ENCODE peak calls at places on chromosomes 11 and 22, in ten cellular contexts. One of them, this sample, is unnamed.

GRCh38 chr11:134503104-134503503 is 91.1 kb upstream of the B3GAT1 start:
- DNase-seq in MCF 10A: no peak
- DNase-seq in transverse colon: no peak
- DNase-seq in fibroblast of the aortic adventitia: no peak
- DNase-seq in adrenal gland: no peak
- DNase-seq in neural crest cell: no peak
- DNase-seq in epithelial cell of esophagus: no peak
- DNase-seq in CD4-positive, alpha-beta T cell: no peak
- DNase-seq in astrocyte of the spinal cord: no peak
- DNase-seq in stomach: peak
- DNase-seq in this sample: peak

GRCh38 chr11:76658231-76658630 is 12.3 kb downstream of the LRRC32 start:
- DNase-seq in MCF 10A: no peak
- DNase-seq in transverse colon: peak
- DNase-seq in fibroblast of the aortic adventitia: no peak
- DNase-seq in adrenal gland: no peak
- DNase-seq in neural crest cell: no peak
- DNase-seq in epithelial cell of esophagus: no peak
- DNase-seq in CD4-positive, alpha-beta T cell: no peak
- DNase-seq in astrocyte of the spinal cord: no peak
- DNase-seq in stomach: no peak
- DNase-seq in this sample: no peak

GRCh38 chr11:6705905-6706535 is 22.9 kb upstream of the MRPL17 start:
- DNase-seq in MCF 10A: peak
- DNase-seq in transverse colon: peak
- DNase-seq in fibroblast of the aortic adventitia: peak
- DNase-seq in adrenal gland: peak
- DNase-seq in neural crest cell: peak
- DNase-seq in epithelial cell of esophagus: peak
- DNase-seq in CD4-positive, alpha-beta T cell: peak
- DNase-seq in astrocyte of the spinal cord: peak
- DNase-seq in stomach: peak
- DNase-seq in this sample: no peak

GRCh38 chr22:49241174-49241851 is 586.4 kb downstream of the BRD1 start:
- DNase-seq in MCF 10A: no peak
- DNase-seq in transverse colon: no peak
- DNase-seq in fibroblast of the aortic adventitia: no peak
- DNase-seq in adrenal gland: no peak
- DNase-seq in neural crest cell: no peak
- DNase-seq in epithelial cell of esophagus: no peak
- DNase-seq in CD4-positive, alpha-beta T cell: no peak
- DNase-seq in astrocyte of the spinal cord: no peak
- DNase-seq in stomach: no peak
- DNase-seq in this sample: no peak

GRCh38 chr11:28976801-28977145 is 868.6 kb downstream of the METTL15 start:
- DNase-seq in MCF 10A: no peak
- DNase-seq in transverse colon: no peak
- DNase-seq in fibroblast of the aortic adventitia: peak
- DNase-seq in adrenal gland: no peak
- DNase-seq in neural crest cell: no peak
- DNase-seq in epithelial cell of esophagus: no peak
- DNase-seq in CD4-positive, alpha-beta T cell: no peak
- DNase-seq in astrocyte of the spinal cord: no peak
- DNase-seq in stomach: no peak
- DNase-seq in this sample: no peak

GRCh38 chr11:118045191-118045590 is 31.7 kb upstream of the TMPRSS4 start:
- DNase-seq in MCF 10A: no peak
- DNase-seq in transverse colon: no peak
- DNase-seq in fibroblast of the aortic adventitia: no peak
- DNase-seq in adrenal gland: no peak
- DNase-seq in neural crest cell: no peak
- DNase-seq in epithelial cell of esophagus: peak
- DNase-seq in CD4-positive, alpha-beta T cell: no peak
- DNase-seq in astrocyte of the spinal cord: no peak
- DNase-seq in stomach: no peak
- DNase-seq in this sample: no peak

GRCh38 chr11:124470516-124471231 is 25.2 kb upstream of the OR8B8 start:
- DNase-seq in MCF 10A: no peak
- DNase-seq in transverse colon: no peak
- DNase-seq in fibroblast of the aortic adventitia: peak
- DNase-seq in adrenal gland: no peak
- DNase-seq in neural crest cell: no peak
- DNase-seq in epithelial cell of esophagus: no peak
- DNase-seq in CD4-positive, alpha-beta T cell: no peak
- DNase-seq in astrocyte of the spinal cord: no peak
- DNase-seq in stomach: no peak
- DNase-seq in this sample: no peak

GRCh38 chr22:50202130-50202671 is 1.4 kb downstream of the SELENOO start:
- DNase-seq in MCF 10A: no peak
- DNase-seq in transverse colon: no peak
- DNase-seq in fibroblast of the aortic adventitia: no peak
- DNase-seq in adrenal gland: no peak
- DNase-seq in neural crest cell: no peak
- DNase-seq in epithelial cell of esophagus: no peak
- DNase-seq in CD4-positive, alpha-beta T cell: no peak
- DNase-seq in astrocyte of the spinal cord: no peak
- DNase-seq in stomach: no peak
- DNase-seq in this sample: no peak

GRCh38 chr11:15704064-15704463 is 589.3 kb downstream of the INSC start:
- DNase-seq in MCF 10A: no peak
- DNase-seq in transverse colon: no peak
- DNase-seq in fibroblast of the aortic adventitia: no peak
- DNase-seq in adrenal gland: no peak
- DNase-seq in neural crest cell: no peak
- DNase-seq in epithelial cell of esophagus: no peak
- DNase-seq in CD4-positive, alpha-beta T cell: no peak
- DNase-seq in astrocyte of the spinal cord: no peak
- DNase-seq in stomach: peak
- DNase-seq in this sample: no peak

GRCh38 chr11:33160587-33160986 is 693 bp downstream of the CSTF3 start:
- DNase-seq in MCF 10A: no peak
- DNase-seq in transverse colon: no peak
- DNase-seq in fibroblast of the aortic adventitia: no peak
- DNase-seq in adrenal gland: no peak
- DNase-seq in neural crest cell: no peak
- DNase-seq in epithelial cell of esophagus: no peak
- DNase-seq in CD4-positive, alpha-beta T cell: no peak
- DNase-seq in astrocyte of the spinal cord: no peak
- DNase-seq in stomach: no peak
- DNase-seq in this sample: no peak

GRCh38 chr11:70480711-70481110 is 82.4 kb downstream of the CTTN start:
- DNase-seq in MCF 10A: no peak
- DNase-seq in transverse colon: no peak
- DNase-seq in fibroblast of the aortic adventitia: no peak
- DNase-seq in adrenal gland: no peak
- DNase-seq in neural crest cell: no peak
- DNase-seq in epithelial cell of esophagus: no peak
- DNase-seq in CD4-positive, alpha-beta T cell: no peak
- DNase-seq in astrocyte of the spinal cord: no peak
- DNase-seq in stomach: no peak
- DNase-seq in this sample: no peak

DNA sequence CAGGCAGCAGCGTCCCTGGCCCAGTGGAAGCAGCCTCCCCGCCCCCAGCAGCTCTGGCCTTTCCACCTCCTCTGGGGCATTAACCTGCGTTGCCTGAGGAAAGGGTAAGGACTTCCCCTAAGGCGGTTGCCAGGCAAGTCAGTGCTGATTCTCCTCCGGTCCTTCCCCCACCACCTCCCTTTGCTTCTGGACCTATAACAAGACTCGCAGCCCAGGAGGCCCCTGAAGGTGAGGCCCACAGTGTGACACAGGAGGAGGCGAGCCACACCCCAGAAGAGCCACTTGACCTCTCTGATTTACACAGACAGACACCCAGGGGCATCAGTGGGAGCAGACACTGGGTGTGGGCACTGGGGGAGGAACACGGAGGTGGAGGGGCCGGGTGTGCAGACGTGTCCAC is 35.4 kb downstream of the ASCL2 start:
- DNase-seq in MCF 10A: no peak
- DNase-seq in transverse colon: no peak
- DNase-seq in fibroblast of the aortic adventitia: no peak
- DNase-seq in adrenal gland: no peak
- DNase-seq in neural crest cell: no peak
- DNase-seq in epithelial cell of esophagus: no peak
- DNase-seq in CD4-positive, alpha-beta T cell: no peak
- DNase-seq in astrocyte of the spinal cord: no peak
- DNase-seq in stomach: no peak
- DNase-seq in this sample: no peak
- TF ChIP-seq CTCF in MCF 10A: no peak
- TF ChIP-seq CTCF in transverse colon: no peak
- TF ChIP-seq CTCF in fibroblast of the aortic adventitia: no peak
- TF ChIP-seq CTCF in adrenal gland: no peak
- TF ChIP-seq CTCF in neural crest cell: no peak
- TF ChIP-seq CTCF in epithelial cell of esophagus: no peak
- TF ChIP-seq CTCF in CD4-positive, alpha-beta T cell: no peak
- TF ChIP-seq CTCF in astrocyte of the spinal cord: no peak
- TF ChIP-seq CTCF in stomach: no peak
- TF ChIP-seq CTCF in this sample: no peak

GRCh38 chr11:12764187-12764914 is 90.1 kb downstream of the TEAD1 start:
- DNase-seq in MCF 10A: no peak
- DNase-seq in transverse colon: no peak
- DNase-seq in fibroblast of the aortic adventitia: no peak
- DNase-seq in adrenal gland: no peak
- DNase-seq in neural crest cell: no peak
- DNase-seq in epithelial cell of esophagus: no peak
- DNase-seq in CD4-positive, alpha-beta T cell: no peak
- DNase-seq in astrocyte of the spinal cord: no peak
- DNase-seq in stomach: no peak
- DNase-seq in this sample: no peak

GRCh38 chr11:12762283-12762682 is 88.1 kb downstream of the TEAD1 start:
- DNase-seq in MCF 10A: no peak
- DNase-seq in transverse colon: no peak
- DNase-seq in fibroblast of the aortic adventitia: no peak
- DNase-seq in adrenal gland: no peak
- DNase-seq in neural crest cell: no peak
- DNase-seq in epithelial cell of esophagus: no peak
- DNase-seq in CD4-positive, alpha-beta T cell: no peak
- DNase-seq in astrocyte of the spinal cord: no peak
- DNase-seq in stomach: no peak
- DNase-seq in this sample: no peak

GRCh38 chr11:12762696-12763324 is 88.6 kb downstream of the TEAD1 start:
- DNase-seq in MCF 10A: no peak
- DNase-seq in transverse colon: no peak
- DNase-seq in fibroblast of the aortic adventitia: no peak
- DNase-seq in adrenal gland: no peak
- DNase-seq in neural crest cell: no peak
- DNase-seq in epithelial cell of esophagus: no peak
- DNase-seq in CD4-positive, alpha-beta T cell: no peak
- DNase-seq in astrocyte of the spinal cord: no peak
- DNase-seq in stomach: no peak
- DNase-seq in this sample: no peak

GRCh38 chr11:12757416-12757815 is 83.2 kb downstream of the TEAD1 start:
- DNase-seq in MCF 10A: no peak
- DNase-seq in transverse colon: no peak
- DNase-seq in fibroblast of the aortic adventitia: no peak
- DNase-seq in adrenal gland: no peak
- DNase-seq in neural crest cell: no peak
- DNase-seq in epithelial cell of esophagus: no peak
- DNase-seq in CD4-positive, alpha-beta T cell: no peak
- DNase-seq in astrocyte of the spinal cord: no peak
- DNase-seq in stomach: no peak
- DNase-seq in this sample: no peak

GRCh38 chr11:12761029-12761428 is 86.8 kb downstream of the TEAD1 start:
- DNase-seq in MCF 10A: peak
- DNase-seq in transverse colon: no peak
- DNase-seq in fibroblast of the aortic adventitia: peak
- DNase-seq in adrenal gland: no peak
- DNase-seq in neural crest cell: no peak
- DNase-seq in epithelial cell of esophagus: peak
- DNase-seq in CD4-positive, alpha-beta T cell: no peak
- DNase-seq in astrocyte of the spinal cord: peak
- DNase-seq in stomach: no peak
- DNase-seq in this sample: no peak
- TF ChIP-seq CTCF in MCF 10A: no peak
- TF ChIP-seq CTCF in transverse colon: no peak
- TF ChIP-seq CTCF in fibroblast of the aortic adventitia: peak
- TF ChIP-seq CTCF in adrenal gland: no peak
- TF ChIP-seq CTCF in neural crest cell: peak
- TF ChIP-seq CTCF in epithelial cell of esophagus: peak
- TF ChIP-seq CTCF in CD4-positive, alpha-beta T cell: no peak
- TF ChIP-seq CTCF in astrocyte of the spinal cord: peak
- TF ChIP-seq CTCF in stomach: no peak
- TF ChIP-seq CTCF in this sample: no peak

DNA sequence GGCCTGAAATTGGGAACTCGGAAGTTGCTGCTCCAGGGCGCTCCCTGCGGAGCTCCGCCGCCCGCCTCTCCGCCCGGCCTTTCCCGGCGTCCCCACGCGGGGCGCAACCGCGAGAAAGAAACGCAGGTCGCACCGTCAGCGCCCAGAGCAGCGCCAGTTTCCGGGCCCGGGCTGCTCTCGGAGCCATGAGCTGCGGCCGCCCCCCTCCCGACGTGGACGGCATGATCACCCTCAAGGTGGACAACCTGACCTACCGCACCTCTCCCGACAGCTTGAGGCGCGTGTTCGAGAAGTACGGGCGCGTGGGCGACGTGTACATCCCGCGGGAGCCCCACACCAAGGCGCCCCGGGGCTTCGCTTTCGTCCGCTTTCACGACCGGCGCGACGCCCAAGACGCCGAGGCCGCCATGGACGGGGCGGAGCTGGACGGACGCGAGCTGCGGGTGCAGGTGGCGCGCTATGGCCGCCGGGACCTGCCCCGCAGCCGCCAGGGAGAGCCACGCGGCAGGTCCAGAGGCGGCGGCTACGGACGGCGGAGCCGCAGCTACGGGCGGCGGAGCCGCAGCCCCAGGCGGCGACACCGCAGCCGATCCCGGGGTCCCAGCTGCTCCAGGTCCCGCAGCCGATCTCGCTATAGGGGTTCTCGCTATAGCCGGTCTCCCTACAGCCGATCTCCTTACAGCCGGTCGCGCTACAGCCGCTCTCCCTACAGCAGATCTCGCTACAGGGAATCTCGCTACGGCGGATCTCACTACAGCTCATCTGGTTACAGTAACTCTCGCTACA is 516 bp downstream of the SRSF8 start:
- DNase-seq in MCF 10A: peak
- DNase-seq in transverse colon: peak
- DNase-seq in fibroblast of the aortic adventitia: peak
- DNase-seq in adrenal gland: peak
- DNase-seq in neural crest cell: peak
- DNase-seq in epithelial cell of esophagus: peak
- DNase-seq in CD4-positive, alpha-beta T cell: peak
- DNase-seq in astrocyte of the spinal cord: peak
- DNase-seq in stomach: peak
- DNase-seq in this sample: peak
- TF ChIP-seq CTCF in MCF 10A: peak
- TF ChIP-seq CTCF in transverse colon: peak
- TF ChIP-seq CTCF in fibroblast of the aortic adventitia: peak
- TF ChIP-seq CTCF in adrenal gland: peak
- TF ChIP-seq CTCF in neural crest cell: peak
- TF ChIP-seq CTCF in epithelial cell of esophagus: peak
- TF ChIP-seq CTCF in CD4-positive, alpha-beta T cell: peak
- TF ChIP-seq CTCF in astrocyte of the spinal cord: peak
- TF ChIP-seq CTCF in stomach: no peak
- TF ChIP-seq CTCF in this sample: peak

DNA sequence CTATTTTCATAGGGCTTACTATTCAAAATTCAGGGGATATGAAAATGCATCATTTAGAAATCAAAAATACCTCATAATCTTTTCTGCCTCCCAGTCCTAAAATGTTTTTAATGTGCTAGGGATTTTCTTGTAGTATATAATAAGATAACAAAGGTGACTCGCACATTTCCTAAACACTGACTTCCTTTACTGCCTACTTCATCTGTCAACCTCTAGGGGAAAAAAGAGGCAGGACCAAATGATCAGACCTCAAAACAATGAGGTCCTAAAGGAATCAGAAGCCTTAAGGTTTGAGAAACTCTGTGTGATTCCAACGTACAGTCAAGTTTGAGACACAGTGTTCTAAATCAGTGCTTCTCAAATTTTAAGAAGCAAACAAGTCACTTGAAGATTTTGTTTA is 56.1 kb upstream of the POU2AF2 start:
- DNase-seq in MCF 10A: no peak
- DNase-seq in transverse colon: no peak
- DNase-seq in fibroblast of the aortic adventitia: peak
- DNase-seq in adrenal gland: no peak
- DNase-seq in neural crest cell: no peak
- DNase-seq in epithelial cell of esophagus: peak
- DNase-seq in CD4-positive, alpha-beta T cell: no peak
- DNase-seq in astrocyte of the spinal cord: no peak
- DNase-seq in stomach: no peak
- DNase-seq in this sample: no peak
- TF ChIP-seq CTCF in MCF 10A: no peak
- TF ChIP-seq CTCF in transverse colon: no peak
- TF ChIP-seq CTCF in fibroblast of the aortic adventitia: peak
- TF ChIP-seq CTCF in adrenal gland: no peak
- TF ChIP-seq CTCF in neural crest cell: no peak
- TF ChIP-seq CTCF in epithelial cell of esophagus: peak
- TF ChIP-seq CTCF in CD4-positive, alpha-beta T cell: no peak
- TF ChIP-seq CTCF in astrocyte of the spinal cord: no peak
- TF ChIP-seq CTCF in stomach: no peak
- TF ChIP-seq CTCF in this sample: no peak

This sample was measured in CD14-positive monocyte.